ENCODE peak calls at places on chromosomes 4 and X, in seven cellular contexts. One of them, this sample, is unnamed.

GRCh38 chr4:147546341-147546740 is 65.4 kb downstream of the EDNRA start:
- DNase-seq in A549: peak; percentile 57
- DNase-seq in pancreas: no peak
- DNase-seq in endothelial cell of umbilical vein: peak; percentile 63
- DNase-seq in AG04450: peak; percentile 92
- DNase-seq in suprapubic skin: no peak
- DNase-seq in right lobe of liver: no peak
- DNase-seq in this sample: peak; percentile 71

GRCh38 chr4:71713611-71714203 is 70.2 kb downstream of the GC start:
- DNase-seq in A549: peak; percentile 48
- DNase-seq in pancreas: no peak
- DNase-seq in endothelial cell of umbilical vein: peak; percentile 45
- DNase-seq in AG04450: peak; percentile 59
- DNase-seq in suprapubic skin: no peak
- DNase-seq in right lobe of liver: no peak
- DNase-seq in this sample: peak; percentile 46

GRCh38 chrX:103540145-103540544 is 20.9 kb upstream of the RAB40A start:
- DNase-seq in A549: no peak
- DNase-seq in pancreas: no peak
- DNase-seq in endothelial cell of umbilical vein: no peak
- DNase-seq in AG04450: no peak
- DNase-seq in suprapubic skin: no peak
- DNase-seq in right lobe of liver: no peak
- DNase-seq in this sample: no peak

GRCh38 chrX:54182194-54182863 is 725 bp downstream of the FAM120C start:
- DNase-seq in A549: peak; percentile 66
- DNase-seq in pancreas: peak; percentile 86
- DNase-seq in endothelial cell of umbilical vein: peak; percentile 47
- DNase-seq in AG04450: no peak
- DNase-seq in suprapubic skin: no peak
- DNase-seq in right lobe of liver: peak; percentile 80
- DNase-seq in this sample: no peak

GRCh38 chrX:118633530-118633929 is 93.9 kb upstream of the IL13RA1 start:
- DNase-seq in A549: no peak
- DNase-seq in pancreas: no peak
- DNase-seq in endothelial cell of umbilical vein: no peak
- DNase-seq in AG04450: no peak
- DNase-seq in suprapubic skin: no peak
- DNase-seq in right lobe of liver: no peak
- DNase-seq in this sample: no peak

GRCh38 chr4:78616046-78616498 is 64.5 kb downstream of the ANXA3 start:
- DNase-seq in A549: no peak
- DNase-seq in pancreas: no peak
- DNase-seq in endothelial cell of umbilical vein: no peak
- DNase-seq in AG04450: no peak
- DNase-seq in suprapubic skin: no peak
- DNase-seq in right lobe of liver: no peak
- DNase-seq in this sample: no peak

GRCh38 chr4:99457270-99457669 is 22.1 kb upstream of the ADH7 start:
- DNase-seq in A549: no peak
- DNase-seq in pancreas: no peak
- DNase-seq in endothelial cell of umbilical vein: no peak
- DNase-seq in AG04450: no peak
- DNase-seq in suprapubic skin: no peak
- DNase-seq in right lobe of liver: no peak
- DNase-seq in this sample: no peak

GRCh38 chr4:23993373-23993772 is 103.5 kb upstream of the PPARGC1A start:
- DNase-seq in A549: no peak
- DNase-seq in pancreas: no peak
- DNase-seq in endothelial cell of umbilical vein: no peak
- DNase-seq in AG04450: no peak
- DNase-seq in suprapubic skin: no peak
- DNase-seq in right lobe of liver: no peak
- DNase-seq in this sample: no peak

GRCh38 chrX:132631579-132632232 is 142.9 kb upstream of the MBNL3 start:
- DNase-seq in A549: peak; percentile 36
- DNase-seq in pancreas: no peak
- DNase-seq in endothelial cell of umbilical vein: peak; percentile 33
- DNase-seq in AG04450: no peak
- DNase-seq in suprapubic skin: no peak
- DNase-seq in right lobe of liver: no peak
- DNase-seq in this sample: peak; percentile 11

GRCh38 chrX:1899841-1900240 is 285.0 kb downstream of the ASMT start:
- DNase-seq in A549: no peak
- DNase-seq in pancreas: no peak
- DNase-seq in endothelial cell of umbilical vein: no peak
- DNase-seq in AG04450: no peak
- DNase-seq in suprapubic skin: no peak
- DNase-seq in right lobe of liver: no peak
- DNase-seq in this sample: no peak

GRCh38 chr4:7341486-7342222 is 93.1 kb downstream of the PSAPL1 start:
- DNase-seq in A549: no peak
- DNase-seq in pancreas: no peak
- DNase-seq in endothelial cell of umbilical vein: no peak
- DNase-seq in AG04450: no peak
- DNase-seq in suprapubic skin: no peak
- DNase-seq in right lobe of liver: peak; percentile 21
- DNase-seq in this sample: no peak

GRCh38 chrX:57083143-57083542 is 38.2 kb downstream of the SPIN2B start:
- DNase-seq in A549: no peak
- DNase-seq in pancreas: no peak
- DNase-seq in endothelial cell of umbilical vein: no peak
- DNase-seq in AG04450: no peak
- DNase-seq in suprapubic skin: no peak
- DNase-seq in right lobe of liver: no peak
- DNase-seq in this sample: no peak
- TF ChIP-seq CTCF in A549: no peak
- TF ChIP-seq CTCF in pancreas: no peak
- TF ChIP-seq CTCF in endothelial cell of umbilical vein: no peak
- TF ChIP-seq CTCF in AG04450: no peak
- TF ChIP-seq CTCF in suprapubic skin: no peak
- TF ChIP-seq CTCF in right lobe of liver: no peak
- TF ChIP-seq CTCF in this sample: peak; percentile 4

DNA sequence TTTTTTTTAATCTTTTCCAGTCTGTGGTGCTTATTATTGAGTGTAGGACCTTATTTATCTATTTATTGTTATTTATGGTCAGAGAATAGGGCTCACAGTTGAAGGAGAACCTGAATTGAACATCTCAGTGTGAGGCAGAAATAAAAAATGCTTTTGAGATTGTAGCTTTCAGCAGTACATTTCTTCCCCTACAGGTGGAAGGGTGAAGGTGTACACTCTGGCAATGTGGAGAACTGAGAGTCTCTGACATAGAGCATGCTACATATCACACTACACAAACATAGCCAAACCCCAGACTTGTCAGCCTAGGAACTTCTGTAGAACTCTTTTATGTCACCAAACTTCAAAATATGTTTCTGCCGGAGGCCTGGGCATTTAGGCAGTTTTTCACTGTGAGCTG is 140.2 kb downstream of the STIM2 start:
- DNase-seq in A549: peak; percentile 14
- DNase-seq in pancreas: no peak
- DNase-seq in endothelial cell of umbilical vein: no peak
- DNase-seq in AG04450: no peak
- DNase-seq in suprapubic skin: no peak
- DNase-seq in right lobe of liver: no peak
- DNase-seq in this sample: no peak
- TF ChIP-seq CTCF in A549: no peak
- TF ChIP-seq CTCF in pancreas: no peak
- TF ChIP-seq CTCF in endothelial cell of umbilical vein: peak; percentile 18
- TF ChIP-seq CTCF in AG04450: peak; percentile 30
- TF ChIP-seq CTCF in suprapubic skin: no peak
- TF ChIP-seq CTCF in right lobe of liver: peak; percentile 18
- TF ChIP-seq CTCF in this sample: no peak

DNA sequence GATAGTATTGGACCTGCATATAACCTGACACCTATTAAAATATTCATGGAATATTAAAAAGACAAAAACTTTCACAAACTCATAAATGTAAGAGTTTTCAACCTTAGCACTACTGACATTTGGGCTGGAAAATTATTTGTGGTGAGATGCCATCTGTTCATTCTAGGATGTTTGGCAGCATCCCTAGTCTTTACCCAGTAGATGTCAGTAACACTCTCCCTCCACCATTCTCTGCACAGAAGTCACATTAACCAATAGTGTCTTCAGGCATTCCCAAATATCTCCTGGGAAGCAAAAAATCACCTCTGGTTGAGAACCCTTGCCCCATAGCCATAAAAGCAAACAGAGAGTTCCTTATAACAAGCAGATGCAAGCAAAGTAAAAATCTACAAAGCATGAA is 41.4 kb upstream of the NDST4 start:
- DNase-seq in A549: no peak
- DNase-seq in pancreas: no peak
- DNase-seq in endothelial cell of umbilical vein: no peak
- DNase-seq in AG04450: no peak
- DNase-seq in suprapubic skin: no peak
- DNase-seq in right lobe of liver: no peak
- DNase-seq in this sample: peak; percentile 3
- TF ChIP-seq CTCF in A549: no peak
- TF ChIP-seq CTCF in pancreas: no peak
- TF ChIP-seq CTCF in endothelial cell of umbilical vein: no peak
- TF ChIP-seq CTCF in AG04450: no peak
- TF ChIP-seq CTCF in suprapubic skin: no peak
- TF ChIP-seq CTCF in right lobe of liver: no peak
- TF ChIP-seq CTCF in this sample: peak; percentile 58

GRCh38 chr4:18934197-18934596 is 912.6 kb upstream of the LCORL start:
- DNase-seq in A549: no peak
- DNase-seq in pancreas: no peak
- DNase-seq in endothelial cell of umbilical vein: no peak
- DNase-seq in AG04450: no peak
- DNase-seq in suprapubic skin: no peak
- DNase-seq in right lobe of liver: no peak
- DNase-seq in this sample: no peak
- TF ChIP-seq CTCF in A549: no peak
- TF ChIP-seq CTCF in pancreas: no peak
- TF ChIP-seq CTCF in endothelial cell of umbilical vein: no peak
- TF ChIP-seq CTCF in AG04450: no peak
- TF ChIP-seq CTCF in suprapubic skin: no peak
- TF ChIP-seq CTCF in right lobe of liver: no peak
- TF ChIP-seq CTCF in this sample: no peak

DNA sequence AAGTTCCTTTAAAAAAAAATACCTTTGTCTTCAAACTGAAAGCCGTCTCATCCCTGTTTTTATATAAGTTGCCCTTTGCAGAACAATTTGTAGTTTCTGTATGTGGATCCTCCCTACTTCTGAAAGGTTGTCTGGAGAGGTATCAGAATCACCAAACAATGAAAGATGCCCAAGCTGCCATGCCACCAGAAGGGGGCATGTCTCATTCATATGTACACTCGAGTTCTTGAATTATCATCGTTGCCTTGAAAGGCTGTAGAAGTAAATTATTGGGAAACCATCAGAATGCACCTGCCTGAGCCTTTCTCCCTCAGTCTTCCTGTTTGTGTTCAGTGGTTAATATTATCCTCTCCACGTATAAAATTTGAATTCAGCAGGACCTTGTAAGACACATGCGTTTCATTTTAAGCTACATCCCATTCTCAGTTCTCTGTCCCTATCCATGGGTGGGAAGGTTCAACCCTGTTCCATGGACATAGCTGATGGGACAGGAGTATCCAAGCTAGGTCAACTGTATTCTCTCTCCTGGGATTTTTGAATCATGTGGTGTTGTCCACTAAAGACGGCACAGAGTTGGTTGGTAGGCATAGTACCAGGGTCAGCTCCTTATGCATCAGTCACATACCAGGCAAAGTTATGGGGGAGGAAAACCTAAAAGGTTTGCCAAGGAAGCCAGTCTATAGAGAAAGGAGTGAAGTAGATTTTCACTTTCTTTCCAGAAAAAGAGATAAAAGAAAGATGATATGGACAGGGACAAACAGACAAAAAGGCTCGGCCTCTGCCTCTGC is 24.0 kb downstream of the GALNT7 start:
- DNase-seq in A549: peak; percentile 30
- DNase-seq in pancreas: no peak
- DNase-seq in endothelial cell of umbilical vein: peak; percentile 38
- DNase-seq in AG04450: no peak
- DNase-seq in suprapubic skin: no peak
- DNase-seq in right lobe of liver: no peak
- DNase-seq in this sample: no peak
- TF ChIP-seq CTCF in A549: peak; percentile 19
- TF ChIP-seq CTCF in pancreas: no peak
- TF ChIP-seq CTCF in endothelial cell of umbilical vein: peak; percentile 26
- TF ChIP-seq CTCF in AG04450: no peak
- TF ChIP-seq CTCF in suprapubic skin: no peak
- TF ChIP-seq CTCF in right lobe of liver: no peak
- TF ChIP-seq CTCF in this sample: no peak

GRCh38 chr4:139692300-139693012 is 26.8 kb downstream of the MGST2 start:
- DNase-seq in A549: peak; percentile 11
- DNase-seq in pancreas: no peak
- DNase-seq in endothelial cell of umbilical vein: peak; percentile 12
- DNase-seq in AG04450: no peak
- DNase-seq in suprapubic skin: no peak
- DNase-seq in right lobe of liver: no peak
- DNase-seq in this sample: no peak
- TF ChIP-seq CTCF in A549: no peak
- TF ChIP-seq CTCF in pancreas: no peak
- TF ChIP-seq CTCF in endothelial cell of umbilical vein: peak; percentile 21
- TF ChIP-seq CTCF in AG04450: peak; percentile 17
- TF ChIP-seq CTCF in suprapubic skin: peak; percentile 22
- TF ChIP-seq CTCF in right lobe of liver: peak; percentile 8
- TF ChIP-seq CTCF in this sample: peak; percentile 19

DNA sequence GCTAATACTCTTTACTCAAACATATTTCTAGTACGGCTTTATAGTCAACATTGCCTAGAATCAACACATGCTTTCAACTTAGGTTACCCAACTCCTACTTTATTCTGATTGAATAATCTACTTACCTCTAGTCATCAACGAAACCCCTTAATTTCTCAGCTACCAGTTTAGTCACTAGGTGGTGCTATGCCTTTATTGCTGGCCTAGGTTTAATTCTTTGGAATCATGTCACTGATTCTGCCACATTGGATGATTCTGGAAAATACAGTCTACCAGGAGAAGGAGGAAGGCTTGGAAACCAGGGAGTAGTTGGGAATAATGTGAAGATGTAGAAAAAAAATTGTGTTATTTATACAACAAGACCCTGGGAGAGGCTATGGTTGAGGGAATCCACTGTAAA is 167.7 kb downstream of the DCAF12L2 start:
- DNase-seq in A549: peak; percentile 2
- DNase-seq in pancreas: no peak
- DNase-seq in endothelial cell of umbilical vein: peak; percentile 1
- DNase-seq in AG04450: no peak
- DNase-seq in suprapubic skin: no peak
- DNase-seq in right lobe of liver: no peak
- DNase-seq in this sample: no peak
- TF ChIP-seq CTCF in A549: peak; percentile 16
- TF ChIP-seq CTCF in pancreas: no peak
- TF ChIP-seq CTCF in endothelial cell of umbilical vein: no peak
- TF ChIP-seq CTCF in AG04450: no peak
- TF ChIP-seq CTCF in suprapubic skin: no peak
- TF ChIP-seq CTCF in right lobe of liver: peak; percentile 47
- TF ChIP-seq CTCF in this sample: no peak

GRCh38 chr4:48269861-48270515 is 350 bp upstream of the TEC start:
- DNase-seq in A549: peak; percentile 88
- DNase-seq in pancreas: peak; percentile 97
- DNase-seq in endothelial cell of umbilical vein: peak; percentile 54
- DNase-seq in AG04450: no peak
- DNase-seq in suprapubic skin: peak; percentile 95
- DNase-seq in right lobe of liver: peak; percentile 98
- DNase-seq in this sample: no peak
- TF ChIP-seq CTCF in A549: no peak
- TF ChIP-seq CTCF in pancreas: no peak
- TF ChIP-seq CTCF in endothelial cell of umbilical vein: peak; percentile 37
- TF ChIP-seq CTCF in AG04450: peak; percentile 26
- TF ChIP-seq CTCF in suprapubic skin: no peak
- TF ChIP-seq CTCF in right lobe of liver: peak; percentile 15
- TF ChIP-seq CTCF in this sample: peak; percentile 33

GRCh38 chrX:131068945-131069719 is 11.0 kb downstream of the ARHGAP36 start:
- DNase-seq in A549: peak; percentile 86
- DNase-seq in pancreas: peak; percentile 50
- DNase-seq in endothelial cell of umbilical vein: peak; percentile 6
- DNase-seq in AG04450: no peak
- DNase-seq in suprapubic skin: no peak
- DNase-seq in right lobe of liver: no peak
- DNase-seq in this sample: no peak
- TF ChIP-seq CTCF in A549: peak; percentile 54
- TF ChIP-seq CTCF in pancreas: peak; percentile 27
- TF ChIP-seq CTCF in endothelial cell of umbilical vein: peak; percentile 44
- TF ChIP-seq CTCF in AG04450: peak; percentile 24
- TF ChIP-seq CTCF in suprapubic skin: no peak
- TF ChIP-seq CTCF in right lobe of liver: no peak
- TF ChIP-seq CTCF in this sample: peak; percentile 51

This sample was measured in AG09309.